ENCODE peak calls at places on chromosomes 7 and 10, in six cellular contexts. D is CD8-positive, alpha-beta memory T cell; W is neural progenitor cell; Z is hepatocyte; X is body of pancreas; E is esophagus squamous epithelium. K is an unnamed sample.

GRCh38 chr10:100043796-100044195 is 34.0 kb upstream of the DNMBP start:
- DNase-seq in D (no peak), W (no peak), Z (peak; percentile 10), X (no peak), E (no peak), K (peak; percentile 60)

GRCh38 chr7:150974468-150975391 is 3.4 kb downstream of the KCNH2 start:
- DNase-seq in D (peak; percentile 78), W (peak; percentile 71), Z (peak; percentile 72), X (peak; percentile 69), E (no peak), K (no peak)

GRCh38 chr7:95004618-95005282 is 97.4 kb downstream of the PPP1R9A start:
- DNase-seq in D (no peak), W (no peak), Z (no peak), X (no peak), E (no peak), K (no peak)

GRCh38 chr10:36493511-36493880 is 631.9 kb upstream of the ANKRD30A start:
- DNase-seq in D (no peak), W (no peak), Z (no peak), X (no peak), E (no peak), K (no peak)

GRCh38 chr7:116984917-116985316 is 31.6 kb downstream of the ST7 start:
- DNase-seq in D (peak; percentile 14), W (peak; percentile 35), Z (peak; percentile 11), X (no peak), E (no peak), K (peak; percentile 63)

GRCh38 chr10:35643976-35644799 is 2.1 kb upstream of the FZD8 start:
- DNase-seq in D (peak; percentile 4), W (peak; percentile 44), Z (no peak), X (peak; percentile 14), E (no peak), K (peak; percentile 66)

GRCh38 chr7:24318326-24318725 is 34.3 kb downstream of the NPY start:
- DNase-seq in D (no peak), W (peak; percentile 63), Z (peak; percentile 25), X (no peak), E (no peak), K (peak; percentile 29)

GRCh38 chr10:11272915-11273389 is 255.3 kb downstream of the CELF2 start:
- DNase-seq in D (no peak), W (no peak), Z (no peak), X (no peak), E (no peak), K (no peak)

GRCh38 chr10:79136227-79137005 is 67.7 kb downstream of the ZMIZ1 start:
- DNase-seq in D (no peak), W (no peak), Z (no peak), X (no peak), E (no peak), K (no peak)
- H3K4me1 ChIP-seq in D (peaks cover 44% of the 10 kb centered on the region), W (peaks cover 46% of the 10 kb centered on the region), Z (peaks cover 59% of the 10 kb centered on the region), X (peaks cover 45% of the 10 kb centered on the region), E (peaks cover 82% of the 10 kb centered on the region), K (peaks cover 55% of the 10 kb centered on the region)

GRCh38 chr10:117216028-117216427 is 18.7 kb downstream of the KCNK18 start:
- DNase-seq in D (no peak), W (no peak), Z (no peak), X (no peak), E (no peak), K (no peak)
- H3K4me3 ChIP-seq in D (no peak overlapping the region), W (peak overlapping the region; percentile 59), Z (no peak overlapping the region), X (no peak overlapping the region), E (no peak overlapping the region), K (no peak overlapping the region)

GRCh38 chr10:24249829-24250415 is 41.0 kb downstream of the KIAA1217 start:
- DNase-seq in D (no peak), W (no peak), Z (peak; percentile 34), X (no peak), E (no peak), K (no peak)
- H3K4me1 ChIP-seq in D (no peaks in the 10 kb centered on the region), W (peaks cover 25% of the 10 kb centered on the region), Z (peaks cover 21% of the 10 kb centered on the region), X (peaks cover 17% of the 10 kb centered on the region), E (peaks cover 66% of the 10 kb centered on the region), K (peaks cover 10% of the 10 kb centered on the region)

DNA sequence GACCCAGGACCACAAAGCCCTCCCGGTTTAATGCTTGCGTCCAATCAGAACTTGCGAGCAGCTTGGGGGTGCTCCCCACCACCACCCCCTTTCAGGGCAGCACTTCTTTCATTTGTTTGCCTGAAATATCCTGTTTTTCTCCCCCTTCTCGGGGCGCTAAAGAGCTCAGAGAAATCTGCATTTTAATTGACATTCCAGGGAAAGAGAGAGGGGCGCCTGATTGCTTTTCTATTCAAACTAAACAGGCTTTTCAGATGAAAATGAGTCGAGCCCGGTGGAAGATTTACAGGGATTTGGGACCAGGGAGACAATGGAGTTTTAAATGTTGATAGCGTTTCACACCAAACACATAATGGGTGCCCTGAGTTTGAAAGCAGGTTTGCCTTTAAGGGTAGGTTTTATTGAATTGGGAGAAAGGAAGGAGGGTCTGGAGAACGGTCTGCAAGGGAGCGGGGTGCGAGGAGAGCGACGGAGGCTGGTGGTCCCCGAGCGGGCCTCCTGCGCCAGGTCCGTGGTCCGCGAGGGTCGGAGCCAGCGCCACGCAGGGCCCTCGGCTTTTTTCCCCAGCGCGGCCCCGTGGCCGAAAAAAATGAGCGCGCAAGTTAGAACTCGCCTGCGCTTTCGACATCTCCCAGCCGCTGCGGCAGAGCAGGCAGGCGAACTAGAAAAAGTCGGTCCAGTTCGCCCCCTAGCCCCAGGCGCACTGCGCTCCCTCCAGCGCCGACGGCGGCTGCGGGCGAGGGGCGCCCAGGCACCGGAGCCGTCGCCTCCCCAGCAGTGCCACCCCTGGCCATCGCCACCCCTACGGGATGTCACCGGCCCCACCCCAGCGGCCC is 1.4 kb downstream of the FGFR2 start:
- DNase-seq in D (no peak), W (peak; percentile 91), Z (peak; percentile 85), X (peak; percentile 48), E (no peak), K (peak; percentile 67)
- H3K4me3 ChIP-seq in D (no peak overlapping the region), W (peak overlapping the region; percentile 82), Z (peak overlapping the region; percentile 98), X (peak overlapping the region; percentile 10), E (peak overlapping the region; percentile 63), K (peak overlapping the region; percentile 81)

GRCh38 chr10:24457661-24458318 is 248.9 kb downstream of the KIAA1217 start:
- DNase-seq in D (no peak), W (no peak), Z (no peak), X (no peak), E (no peak), K (peak; percentile 62)
- H3K4me1 ChIP-seq in D (no peaks in the 10 kb centered on the region), W (no peaks in the 10 kb centered on the region), Z (peaks cover 11% of the 10 kb centered on the region), X (peaks cover 6% of the 10 kb centered on the region), E (peaks cover 53% of the 10 kb centered on the region), K (peaks cover 12% of the 10 kb centered on the region)

GRCh38 chr7:29336851-29337627 is 142.5 kb downstream of the CHN2 start:
- DNase-seq in D (no peak), W (no peak), Z (no peak), X (peak; percentile 63), E (no peak), K (peak; percentile 56)
- H3K4me3 ChIP-seq in D (peak overlapping the region; percentile 26), W (no peak overlapping the region), Z (no peak overlapping the region), X (no peak overlapping the region), E (no peak overlapping the region), K (no peak overlapping the region)

DNA sequence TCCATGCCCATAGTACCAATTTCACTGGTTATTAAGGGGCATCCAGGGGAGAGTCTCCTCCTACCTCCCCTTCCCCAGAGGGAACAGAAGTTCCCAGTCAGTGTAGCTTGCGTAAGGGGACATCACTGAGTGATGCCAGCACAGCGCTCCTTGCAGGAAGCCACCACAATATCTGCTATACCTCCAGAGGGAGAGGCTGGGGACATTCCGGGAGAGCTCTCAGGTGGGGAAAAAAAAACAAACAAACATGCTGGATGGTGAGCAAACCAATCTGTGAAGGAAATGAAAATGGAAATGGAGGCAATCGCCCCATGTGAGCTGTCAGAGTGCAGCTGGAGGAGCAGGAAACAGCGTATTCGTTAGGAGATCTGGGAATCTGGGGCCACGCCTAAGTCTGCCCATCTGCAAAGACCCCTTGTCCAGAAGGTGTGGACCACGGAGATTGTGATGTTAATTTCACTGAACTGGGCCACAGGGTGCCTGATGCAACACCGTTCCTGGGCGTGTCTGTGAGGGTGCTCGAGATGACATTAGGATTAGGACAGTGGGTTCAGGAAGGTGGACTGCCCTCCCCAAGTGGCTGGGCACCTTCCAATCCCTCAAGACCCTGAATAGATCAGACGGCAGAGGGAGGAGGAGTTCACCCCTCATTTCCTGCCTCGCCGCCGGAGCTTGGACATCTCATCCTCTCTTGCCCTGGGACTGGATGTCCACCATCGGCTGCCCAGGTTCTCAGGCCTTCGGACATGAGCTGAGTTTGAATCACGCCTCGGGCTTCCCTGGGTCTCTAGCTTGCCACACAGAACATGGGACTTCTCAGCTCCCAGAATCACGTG is 30.5 kb downstream of the GNA12 start:
- DNase-seq in D (no peak), W (no peak), Z (no peak), X (no peak), E (no peak), K (no peak)
- H3K4me1 ChIP-seq in D (no peaks in the 10 kb centered on the region), W (peaks cover 8% of the 10 kb centered on the region), Z (peaks cover 16% of the 10 kb centered on the region), X (peaks cover 4% of the 10 kb centered on the region), E (peaks cover 35% of the 10 kb centered on the region), K (no peaks in the 10 kb centered on the region)

GRCh38 chr10:87661861-87662785 is 2.4 kb downstream of the PAPSS2 start:
- DNase-seq in D (no peak), W (no peak), Z (no peak), X (no peak), E (no peak), K (no peak)
- H3K4me3 ChIP-seq in D (no peak overlapping the region), W (no peak overlapping the region), Z (no peak overlapping the region), X (no peak overlapping the region), E (no peak overlapping the region), K (no peak overlapping the region)

GRCh38 chr10:48625013-48625412 is 20.1 kb upstream of the ARHGAP22 start:
- DNase-seq in D (no peak), W (no peak), Z (no peak), X (no peak), E (no peak), K (no peak)
- H3K4me1 ChIP-seq in D (no peaks in the 10 kb centered on the region), W (no peaks in the 10 kb centered on the region), Z (no peaks in the 10 kb centered on the region), X (no peaks in the 10 kb centered on the region), E (no peaks in the 10 kb centered on the region), K (no peaks in the 10 kb centered on the region)

K was measured in SJCRH30.